ENCODE peak calls at places on chromosomes 12 and 14, in eight cellular contexts. P is HepG2; F is effector memory CD4-positive, alpha-beta T cell; W is IMR-90; V is kidney epithelial cell; B is lower leg skin; Y is hepatocyte; S is stomach. R is an unnamed sample.
A peak's percentile ranks its signal among the peaks of the same experiment; 100 is the strongest.

GRCh38 chr14:23525611-23526010 is 26.0 kb downstream of the ZFHX2 start:
- DNase-seq in P (no peak), F (no peak), W (no peak), V (no peak), B (no peak), Y (no peak), S (no peak), R (no peak)

GRCh38 chr14:22572562-22573058 is 16.4 kb downstream of the DAD1 start:
- DNase-seq in P (peak; percentile 92), F (no peak), W (peak; percentile 54), V (no peak), B (no peak), Y (peak; percentile 37), S (no peak), R (no peak)

GRCh38 chr14:55802986-55803431 is 223.0 kb downstream of the KTN1 start:
- DNase-seq in P (peak; percentile 69), F (no peak), W (peak; percentile 31), V (peak; percentile 70), B (no peak), Y (peak; percentile 52), S (no peak), R (no peak)

GRCh38 chr12:91781114-91781513 is 364.5 kb downstream of the BTG1 start:
- DNase-seq in P (no peak), F (no peak), W (peak; percentile 66), V (no peak), B (no peak), Y (peak; percentile 9), S (no peak), R (no peak)

GRCh38 chr12:51381226-51382079 is 9.8 kb downstream of the GALNT6 start:
- DNase-seq in P (no peak), F (no peak), W (peak; percentile 67), V (no peak), B (no peak), Y (no peak), S (no peak), R (no peak)

GRCh38 chr14:32414808-32415255 is 85.7 kb downstream of the AKAP6 start:
- DNase-seq in P (no peak), F (no peak), W (peak; percentile 45), V (no peak), B (no peak), Y (no peak), S (no peak), R (no peak)

GRCh38 chr14:54364555-54365415 is 32.0 kb upstream of the CDKN3 start:
- DNase-seq in P (peak; percentile 83), F (no peak), W (peak; percentile 37), V (no peak), B (no peak), Y (no peak), S (no peak), R (no peak)

GRCh38 chr14:76500011-76500410 is 124.1 kb downstream of the ESRRB start:
- DNase-seq in P (no peak), F (no peak), W (peak; percentile 20), V (no peak), B (no peak), Y (no peak), S (no peak), R (no peak)

GRCh38 chr12:59149995-59150642 is 229.8 kb upstream of the LRIG3 start:
- DNase-seq in P (peak; percentile 77), F (no peak), W (peak; percentile 84), V (peak; percentile 32), B (no peak), Y (peak; percentile 89), S (no peak), R (no peak)

GRCh38 chr12:3249081-3249800 is 172.1 kb downstream of the TSPAN9 start:
- DNase-seq in P (no peak), F (no peak), W (no peak), V (no peak), B (no peak), Y (no peak), S (no peak), R (no peak)

GRCh38 chr14:25038044-25038668 is 11.8 kb downstream of the STXBP6 start:
- DNase-seq in P (no peak), F (no peak), W (no peak), V (no peak), B (no peak), Y (no peak), S (no peak), R (no peak)

GRCh38 chr14:33964599-33965317 is 13.9 kb upstream of the EGLN3 start:
- DNase-seq in P (no peak), F (no peak), W (no peak), V (no peak), B (no peak), Y (no peak), S (no peak), R (no peak)

GRCh38 chr12:131190965-131191364 is 237.3 kb downstream of the ADGRD1 start:
- DNase-seq in P (no peak), F (no peak), W (no peak), V (no peak), B (peak; percentile 37), Y (no peak), S (no peak), R (no peak)

GRCh38 chr14:68768316-68768715 is 24.6 kb downstream of the ZFP36L1 start:
- DNase-seq in P (no peak), F (no peak), W (no peak), V (no peak), B (no peak), Y (no peak), S (no peak), R (no peak)

GRCh38 chr14:50001999-50002925 is 109.4 kb downstream of the ARF6 start:
- DNase-seq in P (no peak), F (peak; percentile 62), W (no peak), V (no peak), B (no peak), Y (no peak), S (peak; percentile 34), R (peak; percentile 70)

DNA sequence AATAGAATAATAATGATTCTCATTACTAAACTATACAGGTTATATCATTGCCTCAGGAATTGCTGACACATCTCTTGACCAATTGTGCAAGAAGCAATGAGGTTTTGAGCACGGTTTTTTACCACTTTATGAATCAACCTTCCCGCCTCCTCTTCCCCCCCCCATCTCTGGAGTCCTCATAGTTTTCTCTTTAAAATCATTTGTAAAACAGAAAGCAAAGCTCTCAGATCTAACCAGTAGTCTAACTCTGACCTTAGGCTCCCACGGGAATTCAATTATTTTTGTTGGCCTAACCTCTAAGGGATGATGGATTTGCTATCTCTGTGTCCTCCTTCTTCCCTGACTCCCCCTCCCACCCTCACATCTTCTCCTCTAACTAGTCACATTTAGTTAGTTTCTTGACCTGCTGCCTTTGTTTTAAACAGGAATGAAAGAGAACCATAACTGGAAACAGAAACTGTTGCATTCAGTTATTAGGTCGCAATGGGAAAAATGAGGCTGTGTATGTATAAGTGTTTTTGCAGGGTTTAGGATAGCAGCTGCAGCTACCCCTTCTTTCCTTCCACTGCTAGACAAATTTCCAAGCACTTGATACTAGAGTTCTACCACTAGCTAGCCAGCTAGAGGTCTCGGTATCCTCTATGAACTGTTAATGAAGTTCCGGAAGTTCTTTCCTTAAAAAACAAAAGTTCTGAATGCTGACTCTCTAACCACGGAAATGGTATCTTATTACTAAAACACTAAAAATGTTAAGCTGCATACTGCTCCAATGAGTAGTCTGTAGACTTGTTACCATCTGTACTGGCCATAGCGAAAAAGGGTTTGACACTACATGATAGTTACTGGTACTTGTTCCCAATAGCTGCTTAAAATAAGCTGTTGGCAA is 65.4 kb downstream of the TAOK3 start:
- DNase-seq in P (no peak), F (no peak), W (peak; percentile 95), V (peak; percentile 79), B (no peak), Y (no peak), S (no peak), R (no peak)
- H3K4me3 ChIP-seq in P (no peak overlapping the region), F (no peak overlapping the region), W (peak overlapping the region; percentile 55), V (peak overlapping the region; percentile 2), B (no peak overlapping the region), Y (no peak overlapping the region), S (no peak overlapping the region), R (no peak overlapping the region)

DNA sequence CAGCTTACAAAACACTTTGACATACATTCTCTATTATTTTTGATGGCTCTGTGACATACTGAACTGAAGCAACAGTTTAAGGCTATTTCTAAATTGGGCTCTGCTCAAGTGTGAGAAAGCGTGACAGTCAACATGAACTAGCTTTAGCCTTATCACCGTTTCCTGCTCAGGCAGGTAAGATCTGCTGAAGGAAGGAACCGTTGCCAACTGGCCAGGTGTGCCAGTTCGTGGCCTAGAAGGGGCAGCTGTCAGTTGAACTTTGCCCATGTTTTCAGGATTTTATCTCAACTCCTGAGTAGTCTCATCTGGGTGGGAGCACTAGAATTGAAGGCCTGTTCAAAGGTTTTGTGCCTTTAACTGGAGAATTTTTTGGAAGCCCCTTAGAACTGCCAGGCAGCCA is 79.5 kb downstream of the ETV6 start:
- DNase-seq in P (no peak), F (no peak), W (no peak), V (no peak), B (no peak), Y (no peak), S (peak; percentile 83), R (no peak)
- H3K4me3 ChIP-seq in P (no peak overlapping the region), F (no peak overlapping the region), W (no peak overlapping the region), V (no peak overlapping the region), B (no peak overlapping the region), Y (no peak overlapping the region), S (no peak overlapping the region), R (no peak overlapping the region)

DNA sequence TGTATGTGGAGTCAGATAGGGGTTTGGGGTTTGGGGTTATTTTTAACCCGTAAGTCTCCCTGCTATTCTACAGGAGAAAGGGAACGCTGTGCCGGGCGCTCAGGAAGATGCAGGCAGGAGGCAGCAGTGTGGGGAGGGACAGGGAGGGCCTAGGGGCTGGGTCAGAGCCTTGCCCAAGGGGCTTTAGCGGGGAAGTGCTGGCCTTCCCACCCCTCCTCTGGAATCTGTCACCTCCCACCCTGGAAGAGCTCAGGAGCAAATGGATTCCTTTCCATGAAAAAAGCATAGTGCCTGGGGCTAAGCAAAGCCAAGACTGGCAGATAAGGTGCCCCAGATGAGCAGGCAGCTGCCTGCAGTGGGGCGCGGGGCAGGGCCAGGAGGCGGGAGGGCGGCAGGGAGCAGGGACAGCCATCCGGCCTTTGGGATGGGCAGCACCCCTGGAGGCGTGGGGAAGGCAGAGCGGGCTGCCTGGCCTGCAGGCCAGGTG is 7.3 kb upstream of the INF2 start:
- DNase-seq in P (no peak), F (no peak), W (no peak), V (no peak), B (no peak), Y (no peak), S (no peak), R (no peak)
- H3K4me3 ChIP-seq in P (peak overlapping the region; percentile 61), F (no peak overlapping the region), W (peak overlapping the region; percentile 13), V (peak overlapping the region; percentile 17), B (no peak overlapping the region), Y (no peak overlapping the region), S (no peak overlapping the region), R (no peak overlapping the region)

DNA sequence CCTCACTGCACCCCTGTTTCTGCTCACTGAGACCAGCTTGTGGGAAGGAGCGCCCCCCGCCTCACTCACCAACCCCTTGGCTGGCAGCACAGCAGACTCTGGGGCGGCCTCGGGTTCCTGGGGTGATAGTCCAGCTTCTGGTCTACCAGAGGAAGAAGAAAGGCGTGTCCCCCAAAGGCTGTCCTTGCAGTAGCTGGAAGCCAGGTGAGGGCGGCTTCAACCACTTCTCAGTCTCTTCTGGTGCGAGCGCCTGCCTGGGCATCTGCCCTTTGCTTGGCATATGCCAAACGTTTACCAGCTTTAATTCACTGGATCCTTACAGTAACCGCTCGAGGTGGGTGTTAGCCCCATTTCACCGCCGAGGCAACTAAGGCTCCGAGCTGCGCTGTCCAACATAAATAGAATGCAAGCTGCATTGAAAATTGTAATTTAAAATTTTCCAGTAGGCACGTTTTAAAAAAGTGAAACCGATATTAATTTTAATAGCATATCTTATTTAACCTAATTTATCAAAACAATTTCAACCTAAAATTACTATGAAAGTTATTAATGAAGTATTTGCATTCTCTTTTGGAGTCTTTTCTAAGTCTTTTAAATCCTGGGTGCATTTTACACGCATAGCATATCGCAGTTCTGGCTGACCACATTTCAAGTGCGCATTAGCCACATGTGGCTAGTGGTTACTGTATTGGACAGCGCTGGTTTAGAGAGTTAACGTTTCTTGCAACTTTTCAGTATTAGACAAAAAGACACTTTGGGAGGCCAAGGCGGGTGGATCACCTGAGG is 872 bp downstream of the FAM177A1 start:
- DNase-seq in P (peak; percentile 38), F (no peak), W (peak; percentile 4), V (no peak), B (peak; percentile 89), Y (peak; percentile 75), S (peak; percentile 58), R (no peak)
- H3K4me3 ChIP-seq in P (peak overlapping the region; percentile 96), F (peak overlapping the region; percentile 92), W (peak overlapping the region; percentile 79), V (peak overlapping the region; percentile 66), B (peak overlapping the region; percentile 77), Y (peak overlapping the region; percentile 74), S (peak overlapping the region; percentile 80), R (peak overlapping the region; percentile 90)